ENCODE peak calls at places on chromosomes 12 and 14, in six cellular contexts. B is breast epithelium, G is dorsolateral prefrontal cortex, H is left ventricle myocardium inferior, U is HL-60, E is retinal pigment epithelial cell. I is an unnamed sample.
A peak's percentile ranks its signal among the peaks of the same experiment; 100 is the strongest.

GRCh38 chr12:125142601-125143000 is 77.4 kb downstream of the AACS start:
- DNase-seq in B (no peak), G (no peak), U (no peak), E (no peak), H (no peak), I (no peak)

GRCh38 chr14:55665067-55665700 is 85.2 kb downstream of the KTN1 start:
- DNase-seq in G (no peak), B (no peak), U (no peak), E (no peak), H (no peak), I (no peak)

GRCh38 chr14:84404246-84404645 is 1125.7 kb upstream of the FLRT2 start:
- DNase-seq in E (no peak), H (no peak), G (no peak), U (no peak), B (no peak), I (no peak)

GRCh38 chr12:16880864-16881285 is 274.9 kb upstream of the LMO3 start:
- DNase-seq in U (no peak), H (no peak), E (peak; percentile 34), B (no peak), G (no peak), I (peak; percentile 31)

GRCh38 chr14:92624764-92625163 is 111.2 kb downstream of the RIN3 start:
- DNase-seq in U (no peak), G (no peak), B (no peak), H (no peak), E (no peak), I (no peak)

GRCh38 chr14:69980457-69981414 is 101.5 kb downstream of the SMOC1 start:
- DNase-seq in H (no peak), E (no peak), U (no peak), B (peak; percentile 82), G (no peak), I (peak; percentile 24)

GRCh38 chr14:30966415-30967363 is 58.8 kb upstream of the AP4S1 start:
- DNase-seq in E (no peak), G (no peak), H (no peak), U (peak; percentile 50), B (no peak), I (no peak)

GRCh38 chr12:132422057-132423043 is 67.6 kb upstream of the FBRSL1 start:
- DNase-seq in U (no peak), E (no peak), G (no peak), H (no peak), B (no peak), I (no peak)

GRCh38 chr14:106875503-106875902 is 1349.1 kb downstream of the TMEM121 start:
- DNase-seq in E (no peak), B (no peak), G (no peak), U (peak; percentile 91), H (peak; percentile 26), I (peak; percentile 46)

GRCh38 chr14:21268612-21269251 is 510 bp downstream of the HNRNPC start:
- DNase-seq in B (peak; percentile 48), U (peak; percentile 45), E (peak; percentile 41), G (no peak), H (no peak), I (no peak)

GRCh38 chr12:48003226-48004038 is 844 bp downstream of the COL2A1 start:
- DNase-seq in B (no peak), E (no peak), U (no peak), H (no peak), G (no peak), I (peak; percentile 44)

GRCh38 chr12:46744256-46744655 is 81.5 kb downstream of the SLC38A4 start:
- DNase-seq in B (no peak), U (no peak), H (no peak), E (no peak), G (no peak), I (no peak)

GRCh38 chr12:54020587-54020969 is 7.7 kb upstream of the HOXC6 start:
- DNase-seq in E (no peak), H (no peak), G (no peak), U (no peak), B (no peak), I (no peak)

GRCh38 chr14:95018845-95019244 is 138.5 kb downstream of the DICER1 start:
- DNase-seq in E (no peak), B (no peak), H (no peak), U (no peak), G (no peak), I (no peak)

GRCh38 chr14:33809456-33809855 is 141.4 kb downstream of the EGLN3 start:
- DNase-seq in U (no peak), G (no peak), B (no peak), H (no peak), E (no peak), I (no peak)

GRCh38 chr12:102503056-102503681 is 22.8 kb upstream of the IGF1 start:
- DNase-seq in B (no peak), G (no peak), E (no peak), U (peak; percentile 32), H (no peak), I (no peak)

GRCh38 chr14:105153331-105153731 is 15.2 kb downstream of the JAG2 start:
- DNase-seq in B (no peak), H (peak; percentile 70), G (no peak), U (no peak), E (no peak), I (no peak)

GRCh38 chr14:31286456-31287293 is 79.1 kb upstream of the HECTD1 start:
- DNase-seq in E (no peak), U (peak; percentile 4), B (no peak), G (no peak), H (no peak), I (no peak)

GRCh38 chr12:46660719-46661118 is 165.1 kb downstream of the SLC38A4 start:
- DNase-seq in U (peak; percentile 71), B (no peak), E (no peak), G (no peak), H (no peak), I (no peak)

GRCh38 chr12:130031571-130032189 is 127.9 kb upstream of the TMEM132D start:
- DNase-seq in E (no peak), G (peak; percentile 71), U (peak; percentile 48), H (peak; percentile 29), B (no peak), I (peak; percentile 25)

GRCh38 chr14:84273181-84273580 is 1256.8 kb upstream of the FLRT2 start:
- DNase-seq in B (no peak), U (no peak), G (no peak), E (no peak), H (no peak), I (no peak)

GRCh38 chr12:58895053-58895452 is 25.3 kb downstream of the LRIG3 start:
- DNase-seq in E (no peak), B (no peak), H (no peak), G (no peak), U (no peak), I (no peak)

GRCh38 chr14:104431929-104432541 is 147.5 kb upstream of the C14orf180 start:
- DNase-seq in E (no peak), H (no peak), G (no peak), U (no peak), B (no peak), I (no peak)

GRCh38 chr12:62764251-62764650 is 170.7 kb downstream of the PPM1H start:
- DNase-seq in H (no peak), G (no peak), E (no peak), B (no peak), U (no peak), I (no peak)

GRCh38 chr12:115444336-115444735 is 760.4 kb upstream of the TBX3 start:
- DNase-seq in G (no peak), H (no peak), E (no peak), U (no peak), B (no peak), I (no peak)

GRCh38 chr12:62426095-62426488 is 40.5 kb upstream of the MON2 start:
- DNase-seq in E (no peak), U (no peak), G (no peak), H (no peak), B (no peak), I (no peak)

GRCh38 chr12:724194-724855 is 28.1 kb upstream of the WNK1 start:
- DNase-seq in G (no peak), B (no peak), E (no peak), H (no peak), U (peak; percentile 66), I (no peak)

DNA sequence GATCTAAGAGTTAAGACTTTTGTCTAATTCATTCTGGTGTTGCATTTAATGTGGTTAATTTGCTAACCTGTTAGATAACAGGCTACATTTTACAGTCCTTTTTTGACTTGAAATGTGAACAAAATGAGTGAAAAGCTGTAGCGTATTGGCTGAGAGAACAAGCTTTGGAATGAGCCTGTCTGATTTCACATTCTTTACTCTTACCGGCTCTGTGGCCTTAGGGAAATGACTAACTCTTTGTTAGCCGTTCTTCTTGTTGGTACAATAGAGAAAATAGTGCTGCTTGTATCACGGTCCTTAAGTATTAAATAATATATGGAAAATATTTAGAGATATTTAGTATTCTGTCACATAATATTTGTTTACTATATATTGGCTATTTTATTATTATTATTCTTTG is 1.9 kb downstream of the MNAT1 start:
- DNase-seq in E (no peak), B (no peak), H (no peak), U (no peak), G (no peak), I (no peak)
- H3K4me3 ChIP-seq in E (peak overlapping the region; percentile 26), B (no peak overlapping the region), H (peak overlapping the region; percentile 94), U (no peak overlapping the region), G (peak overlapping the region; percentile 1), I (no peak overlapping the region)

DNA sequence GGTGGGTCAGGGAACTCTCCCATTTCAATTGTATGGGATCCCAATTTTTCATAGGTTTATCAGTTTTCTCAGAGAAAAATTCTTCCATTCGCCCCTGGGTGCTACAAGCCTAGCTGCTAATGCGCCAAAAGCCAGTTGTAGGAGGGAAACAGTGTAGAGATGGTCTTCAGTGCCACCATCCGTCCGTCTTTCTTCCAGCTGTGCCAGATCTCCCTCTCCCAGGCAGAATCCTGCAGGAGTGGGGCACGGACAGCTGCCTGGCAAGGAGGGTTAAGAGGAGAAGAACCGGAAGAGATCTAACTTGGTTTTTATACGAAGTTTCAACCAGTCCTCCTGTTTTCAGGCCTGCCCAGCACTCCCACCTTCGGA is 38.9 kb upstream of the FUT8 start:
- DNase-seq in B (no peak), U (no peak), H (no peak), E (no peak), G (peak; percentile 41), I (no peak)
- TF ChIP-seq CTCF in B (no peak), U (no peak), H (peak; percentile 28), E (no peak), G (peak; percentile 39), I (no peak)

GRCh38 chr12:12266873-12267634 is at the start of gene LRP6:
- DNase-seq in G (peak; percentile 77), B (peak; percentile 78), E (peak; percentile 86), H (peak; percentile 92), U (peak; percentile 65), I (peak; percentile 90)

GRCh38 chr12:12272869-12273268 is 6.0 kb upstream of the LRP6 start:
- DNase-seq in B (no peak), H (no peak), G (no peak), U (no peak), E (no peak), I (no peak)

GRCh38 chr12:12267801-12268200 is 957 bp upstream of the LRP6 start:
- DNase-seq in G (no peak), E (no peak), H (no peak), B (no peak), U (no peak), I (no peak)

GRCh38 chr12:12273291-12273957 is 6.6 kb upstream of the LRP6 start:
- DNase-seq in B (no peak), U (no peak), E (no peak), G (no peak), H (no peak), I (no peak)

GRCh38 chr12:12270226-12270625 is 3.4 kb upstream of the LRP6 start:
- DNase-seq in B (no peak), G (no peak), U (no peak), E (no peak), H (no peak), I (no peak)
- H3K4me3 ChIP-seq in B (no peak overlapping the region), G (no peak overlapping the region), U (no peak overlapping the region), E (no peak overlapping the region), H (no peak overlapping the region), I (no peak overlapping the region)

GRCh38 chr12:76559277-76560082 is at the start of gene OSBPL8:
- DNase-seq in B (peak; percentile 95), E (peak; percentile 54), U (peak; percentile 97), H (peak; percentile 98), G (peak; percentile 96), I (peak; percentile 96)
- TF ChIP-seq CTCF in B (no peak), E (peak; percentile 21), U (no peak), H (peak; percentile 45), G (peak; percentile 49), I (no peak)